ENCODE peak calls at places on chromosomes 4 and X, in seven cellular contexts. One of them, this sample, is unnamed.

GRCh38 chr4:83062748-83063147 is 27.8 kb downstream of the COPS4 start:
- DNase-seq in H1: no peak
- DNase-seq in IMR-90: no peak
- DNase-seq in H9: no peak
- DNase-seq in trophoblast cell: no peak
- DNase-seq in mesendoderm: no peak
- DNase-seq in mesenchymal stem cell: no peak
- DNase-seq in this sample: no peak

GRCh38 chrX:16212436-16212835 is 45.2 kb downstream of the MAGEB17 start:
- DNase-seq in mesenchymal stem cell: peak
- DNase-seq in mesendoderm: peak
- DNase-seq in trophoblast cell: no peak
- DNase-seq in H9: peak
- DNase-seq in IMR-90: peak
- DNase-seq in H1: no peak
- DNase-seq in this sample: no peak

GRCh38 chr4:85000343-85000742 is 33.9 kb upstream of the WDFY3 start:
- DNase-seq in H1: no peak
- DNase-seq in IMR-90: no peak
- DNase-seq in mesenchymal stem cell: no peak
- DNase-seq in mesendoderm: no peak
- DNase-seq in H9: no peak
- DNase-seq in trophoblast cell: no peak
- DNase-seq in this sample: no peak

GRCh38 chr4:88002786-88003185 is 4.6 kb upstream of the PKD2 start:
- DNase-seq in mesendoderm: peak
- DNase-seq in IMR-90: no peak
- DNase-seq in mesenchymal stem cell: peak
- DNase-seq in trophoblast cell: peak
- DNase-seq in H1: no peak
- DNase-seq in H9: no peak
- DNase-seq in this sample: no peak

GRCh38 chrX:44431206-44431605 is 87.7 kb upstream of the EFHC2 start:
- DNase-seq in H1: no peak
- DNase-seq in mesendoderm: no peak
- DNase-seq in trophoblast cell: no peak
- DNase-seq in IMR-90: peak
- DNase-seq in mesenchymal stem cell: peak
- DNase-seq in H9: no peak
- DNase-seq in this sample: no peak

GRCh38 chr4:102623622-102624021 is 122.5 kb downstream of the NFKB1 start:
- DNase-seq in H9: peak
- DNase-seq in H1: peak
- DNase-seq in trophoblast cell: no peak
- DNase-seq in mesenchymal stem cell: peak
- DNase-seq in IMR-90: peak
- DNase-seq in mesendoderm: peak
- DNase-seq in this sample: no peak

GRCh38 chrX:73577368-73577767 is 14.4 kb downstream of the CHIC1 start:
- DNase-seq in mesendoderm: peak
- DNase-seq in trophoblast cell: no peak
- DNase-seq in H1: no peak
- DNase-seq in IMR-90: peak
- DNase-seq in H9: no peak
- DNase-seq in mesenchymal stem cell: peak
- DNase-seq in this sample: peak

GRCh38 chrX:9940397-9940796 is 26.8 kb upstream of the CLDN34 start:
- DNase-seq in mesenchymal stem cell: peak
- DNase-seq in IMR-90: peak
- DNase-seq in trophoblast cell: peak
- DNase-seq in mesendoderm: no peak
- DNase-seq in H1: no peak
- DNase-seq in H9: no peak
- DNase-seq in this sample: no peak

GRCh38 chrX:17547658-17548057 is 172.7 kb downstream of the NHS start:
- DNase-seq in trophoblast cell: peak
- DNase-seq in IMR-90: peak
- DNase-seq in H9: no peak
- DNase-seq in mesenchymal stem cell: peak
- DNase-seq in H1: no peak
- DNase-seq in mesendoderm: no peak
- DNase-seq in this sample: no peak

GRCh38 chr4:66373268-66373667 is 703.0 kb upstream of the EPHA5 start:
- DNase-seq in trophoblast cell: no peak
- DNase-seq in IMR-90: no peak
- DNase-seq in H9: no peak
- DNase-seq in H1: no peak
- DNase-seq in mesendoderm: no peak
- DNase-seq in mesenchymal stem cell: no peak
- DNase-seq in this sample: no peak

GRCh38 chrX:121308276-121308805 is 260.9 kb downstream of the GLUD2 start:
- DNase-seq in mesenchymal stem cell: no peak
- DNase-seq in trophoblast cell: no peak
- DNase-seq in H9: peak
- DNase-seq in IMR-90: no peak
- DNase-seq in H1: no peak
- DNase-seq in mesendoderm: peak
- DNase-seq in this sample: no peak

GRCh38 chr4:124918559-124919122 is 206.1 kb upstream of the ANKRD50 start:
- DNase-seq in trophoblast cell: no peak
- DNase-seq in H9: no peak
- DNase-seq in mesendoderm: no peak
- DNase-seq in mesenchymal stem cell: no peak
- DNase-seq in H1: no peak
- DNase-seq in IMR-90: no peak
- DNase-seq in this sample: no peak

GRCh38 chrX:154417157-154417556 is 5.8 kb downstream of the TAFAZZIN start:
- DNase-seq in trophoblast cell: no peak
- DNase-seq in IMR-90: no peak
- DNase-seq in mesendoderm: no peak
- DNase-seq in H9: no peak
- DNase-seq in H1: no peak
- DNase-seq in mesenchymal stem cell: no peak
- DNase-seq in this sample: no peak

GRCh38 chrX:13428055-13428786 is 108.4 kb upstream of the ATXN3L start:
- DNase-seq in mesendoderm: peak
- DNase-seq in H1: no peak
- DNase-seq in IMR-90: peak
- DNase-seq in trophoblast cell: no peak
- DNase-seq in H9: peak
- DNase-seq in mesenchymal stem cell: peak
- DNase-seq in this sample: no peak

GRCh38 chrX:52923781-52924241 is 26.7 kb downstream of the FAM156B start:
- DNase-seq in H9: no peak
- DNase-seq in IMR-90: peak
- DNase-seq in mesenchymal stem cell: peak
- DNase-seq in mesendoderm: no peak
- DNase-seq in trophoblast cell: peak
- DNase-seq in H1: no peak
- DNase-seq in this sample: no peak

GRCh38 chrX:18415386-18415785 is 10.0 kb upstream of the CDKL5 start:
- DNase-seq in IMR-90: peak
- DNase-seq in mesendoderm: no peak
- DNase-seq in trophoblast cell: no peak
- DNase-seq in H9: no peak
- DNase-seq in H1: no peak
- DNase-seq in mesenchymal stem cell: peak
- DNase-seq in this sample: no peak

GRCh38 chrX:104166735-104167436 is 633 bp downstream of the FAM199X start:
- DNase-seq in IMR-90: no peak
- DNase-seq in mesendoderm: peak
- DNase-seq in trophoblast cell: no peak
- DNase-seq in mesenchymal stem cell: peak
- DNase-seq in H1: no peak
- DNase-seq in H9: no peak
- DNase-seq in this sample: no peak

GRCh38 chrX:107552976-107553375 is 75.3 kb upstream of the PRPS1 start:
- DNase-seq in mesenchymal stem cell: no peak
- DNase-seq in H9: no peak
- DNase-seq in H1: no peak
- DNase-seq in mesendoderm: no peak
- DNase-seq in trophoblast cell: no peak
- DNase-seq in IMR-90: no peak
- DNase-seq in this sample: no peak

GRCh38 chr4:120049732-120050494 is 16.7 kb downstream of the MAD2L1 start:
- DNase-seq in mesendoderm: peak
- DNase-seq in H1: peak
- DNase-seq in H9: peak
- DNase-seq in trophoblast cell: peak
- DNase-seq in IMR-90: peak
- DNase-seq in mesenchymal stem cell: peak
- DNase-seq in this sample: peak

GRCh38 chr4:19803406-19803805 is 448.3 kb upstream of the SLIT2 start:
- DNase-seq in H1: no peak
- DNase-seq in mesendoderm: peak
- DNase-seq in mesenchymal stem cell: no peak
- DNase-seq in H9: no peak
- DNase-seq in trophoblast cell: no peak
- DNase-seq in IMR-90: peak
- DNase-seq in this sample: no peak

GRCh38 chrX:42070866-42071265 is 147.5 kb upstream of the CASK start:
- DNase-seq in H1: no peak
- DNase-seq in IMR-90: no peak
- DNase-seq in mesenchymal stem cell: no peak
- DNase-seq in trophoblast cell: no peak
- DNase-seq in mesendoderm: no peak
- DNase-seq in H9: no peak
- DNase-seq in this sample: no peak

GRCh38 chrX:42073468-42073867 is 150.1 kb upstream of the CASK start:
- DNase-seq in mesendoderm: no peak
- DNase-seq in H9: no peak
- DNase-seq in H1: no peak
- DNase-seq in mesenchymal stem cell: no peak
- DNase-seq in IMR-90: no peak
- DNase-seq in trophoblast cell: no peak
- DNase-seq in this sample: no peak

GRCh38 chrX:42079968-42080367 is 156.6 kb upstream of the CASK start:
- DNase-seq in mesenchymal stem cell: peak
- DNase-seq in IMR-90: peak
- DNase-seq in H9: no peak
- DNase-seq in trophoblast cell: no peak
- DNase-seq in mesendoderm: no peak
- DNase-seq in H1: no peak
- DNase-seq in this sample: no peak

GRCh38 chrX:42075032-42075431 is 151.7 kb upstream of the CASK start:
- DNase-seq in trophoblast cell: no peak
- DNase-seq in H9: no peak
- DNase-seq in IMR-90: no peak
- DNase-seq in H1: no peak
- DNase-seq in mesendoderm: no peak
- DNase-seq in mesenchymal stem cell: no peak
- DNase-seq in this sample: no peak
- H2BK5ac ChIP-seq in trophoblast cell: no peak
- H2BK5ac ChIP-seq in H9: no peak
- H2BK5ac ChIP-seq in IMR-90: no peak
- H2BK5ac ChIP-seq in H1: no peak
- H2BK5ac ChIP-seq in mesendoderm: no peak
- H2BK5ac ChIP-seq in mesenchymal stem cell: no peak
- H2BK5ac ChIP-seq in this sample: no peak

DNA sequence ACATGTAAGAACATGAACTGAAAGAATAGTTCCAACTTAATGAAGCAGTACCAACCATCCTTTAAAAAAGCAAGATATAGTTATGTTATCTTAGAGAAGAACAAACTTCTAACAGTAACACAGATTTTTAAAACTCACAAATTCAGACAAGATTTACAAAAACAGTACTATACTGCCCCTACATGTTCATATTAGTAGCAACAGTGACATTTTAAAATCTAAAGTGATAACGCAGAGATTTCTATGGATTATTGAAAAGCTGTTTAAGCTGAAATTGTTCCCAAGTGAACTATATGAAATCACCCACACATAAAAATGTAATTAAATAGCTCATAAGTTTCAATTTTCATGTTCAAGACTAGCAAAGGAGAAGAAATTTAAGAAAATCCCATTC is 166.0 kb downstream of the FBXW7 start:
- DNase-seq in IMR-90: peak
- DNase-seq in H1: no peak
- DNase-seq in mesendoderm: no peak
- DNase-seq in trophoblast cell: no peak
- DNase-seq in mesenchymal stem cell: peak
- DNase-seq in H9: no peak
- DNase-seq in this sample: no peak
- H2BK5ac ChIP-seq in IMR-90: no peak
- H2BK5ac ChIP-seq in H1: no peak
- H2BK5ac ChIP-seq in mesendoderm: no peak
- H2BK5ac ChIP-seq in trophoblast cell: no peak
- H2BK5ac ChIP-seq in mesenchymal stem cell: no peak
- H2BK5ac ChIP-seq in H9: no peak
- H2BK5ac ChIP-seq in this sample: no peak

DNA sequence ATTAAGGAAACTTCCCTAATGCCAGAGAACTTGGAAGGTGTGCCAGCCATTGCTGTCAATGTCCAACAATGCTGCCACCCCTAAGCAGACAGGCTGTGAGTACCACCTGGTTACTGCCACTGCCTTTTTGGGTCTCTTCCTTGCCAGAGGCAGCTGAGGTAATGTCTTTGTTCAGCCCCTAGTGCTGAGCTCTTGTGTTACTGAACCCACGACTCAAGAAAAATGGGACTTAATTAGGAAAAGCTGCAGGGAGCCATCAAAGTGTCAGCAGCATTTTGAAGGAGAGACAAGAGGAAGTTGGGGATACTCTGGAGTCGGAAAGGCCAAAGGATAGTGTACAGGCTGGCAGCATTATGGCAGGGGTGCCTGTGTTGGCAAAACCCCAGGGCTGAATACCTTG is 283.7 kb downstream of the AFF2 start:
- DNase-seq in IMR-90: no peak
- DNase-seq in mesenchymal stem cell: no peak
- DNase-seq in trophoblast cell: no peak
- DNase-seq in H9: no peak
- DNase-seq in mesendoderm: no peak
- DNase-seq in H1: no peak
- DNase-seq in this sample: no peak
- H2BK5ac ChIP-seq in IMR-90: no peak
- H2BK5ac ChIP-seq in mesenchymal stem cell: no peak
- H2BK5ac ChIP-seq in trophoblast cell: no peak
- H2BK5ac ChIP-seq in H9: no peak
- H2BK5ac ChIP-seq in mesendoderm: no peak
- H2BK5ac ChIP-seq in H1: no peak
- H2BK5ac ChIP-seq in this sample: no peak

DNA sequence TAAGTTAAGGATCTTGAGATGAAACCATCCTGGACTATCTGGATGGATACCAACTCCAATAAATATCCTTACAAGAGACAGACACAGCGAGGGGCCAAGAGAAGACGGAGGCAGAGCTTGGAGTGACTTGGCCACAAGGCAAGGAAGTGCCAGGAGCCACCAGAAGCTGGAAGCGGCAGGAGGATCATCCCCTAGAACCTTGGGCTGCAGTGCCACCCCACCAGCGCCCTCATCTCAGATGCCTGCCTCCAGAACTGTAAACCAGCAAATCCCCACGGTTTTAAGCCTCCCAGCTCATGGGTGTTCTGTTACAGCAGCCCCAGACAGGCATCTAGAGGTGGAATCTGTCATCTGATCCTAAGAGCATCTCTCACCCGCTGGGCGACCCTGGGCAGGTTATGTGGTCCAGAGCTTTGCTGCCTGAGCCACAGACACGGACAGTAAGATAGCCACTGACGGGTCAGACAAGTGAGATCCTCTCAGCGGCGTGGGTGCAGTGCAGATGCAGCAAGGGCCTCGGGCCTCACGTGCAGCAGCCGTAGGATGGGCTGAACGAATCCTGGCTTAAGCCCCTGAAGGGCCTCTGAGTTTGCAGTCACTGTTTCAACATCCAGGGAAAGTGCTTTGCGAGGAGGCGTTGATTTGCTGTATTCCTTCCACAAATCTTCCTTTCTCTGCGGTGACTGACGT is 25.1 kb upstream of the MXD4 start:
- DNase-seq in H9: peak
- DNase-seq in IMR-90: peak
- DNase-seq in mesenchymal stem cell: no peak
- DNase-seq in H1: no peak
- DNase-seq in trophoblast cell: no peak
- DNase-seq in mesendoderm: no peak
- DNase-seq in this sample: no peak
- H2BK5ac ChIP-seq in H9: no peak
- H2BK5ac ChIP-seq in IMR-90: no peak
- H2BK5ac ChIP-seq in mesenchymal stem cell: no peak
- H2BK5ac ChIP-seq in H1: no peak
- H2BK5ac ChIP-seq in trophoblast cell: no peak
- H2BK5ac ChIP-seq in mesendoderm: no peak
- H2BK5ac ChIP-seq in this sample: no peak

This sample was measured in neuronal stem cell.